ENCODE peak calls at places on chromosome 11, in ten cellular contexts. A, Q, S, O, U, B, R, D, V and I are unnamed samples. For H3K4me1, the result is how much of the 10 kb centered on the place peaks cover.

GRCh38 chr11:16806791-16807190 is 68.3 kb downstream of the C11orf58 start:
- DNase-seq in A (peak), Q (no peak), S (no peak), O (no peak), U (no peak), B (no peak), R (no peak), D (no peak), V (no peak), I (peak)

GRCh38 chr11:117335399-117335798 is 7.7 kb downstream of the CEP164 start:
- DNase-seq in A (no peak), Q (no peak), S (no peak), O (no peak), U (no peak), B (no peak), R (no peak), D (no peak), V (no peak), I (no peak)

GRCh38 chr11:106186630-106187029 is 109.2 kb downstream of the AASDHPPT start:
- DNase-seq in A (no peak), Q (no peak), S (no peak), O (no peak), U (no peak), B (no peak), R (no peak), D (no peak), V (no peak), I (no peak)

GRCh38 chr11:33774356-33775063 is at the start of gene FBXO3:
- DNase-seq in A (peak), Q (peak), S (peak), O (peak), U (peak), B (peak), R (peak), D (peak), V (peak), I (peak)

GRCh38 chr11:77542296-77542695 is 47.5 kb upstream of the AQP11 start:
- DNase-seq in A (peak), Q (no peak), S (no peak), O (no peak), U (no peak), B (no peak), R (no peak), D (no peak), V (no peak), I (no peak)

GRCh38 chr11:96001037-96001436 is 77.1 kb upstream of the MTMR2 start:
- DNase-seq in A (peak), Q (peak), S (peak), O (peak), U (no peak), B (no peak), R (no peak), D (no peak), V (no peak), I (peak)

GRCh38 chr11:117249571-117249970 is 17.1 kb downstream of the RNF214 start:
- DNase-seq in A (no peak), Q (no peak), S (no peak), O (no peak), U (no peak), B (no peak), R (no peak), D (no peak), V (no peak), I (no peak)

GRCh38 chr11:63243533-63243932 is at the start of gene SLC22A25:
- DNase-seq in A (no peak), Q (no peak), S (no peak), O (no peak), U (no peak), B (no peak), R (no peak), D (no peak), V (peak), I (no peak)

GRCh38 chr11:68191661-68192579 is 21.2 kb downstream of the KMT5B start:
- DNase-seq in A (peak), Q (no peak), S (no peak), O (no peak), U (no peak), B (no peak), R (no peak), D (no peak), V (no peak), I (no peak)

GRCh38 chr11:79152511-79152910 is 288.3 kb downstream of the TENM4 start:
- DNase-seq in A (no peak), Q (no peak), S (peak), O (no peak), U (no peak), B (no peak), R (no peak), D (no peak), V (no peak), I (no peak)

GRCh38 chr11:76362716-76363115 is 18.2 kb downstream of the THAP12 start:
- DNase-seq in A (no peak), Q (no peak), S (no peak), O (no peak), U (no peak), B (no peak), R (no peak), D (no peak), V (no peak), I (no peak)

GRCh38 chr11:17382046-17382728 is 6.3 kb downstream of the KCNJ11 start:
- DNase-seq in A (peak), Q (no peak), S (no peak), O (no peak), U (no peak), B (no peak), R (no peak), D (no peak), V (no peak), I (no peak)

GRCh38 chr11:44219830-44220778 is 89.8 kb downstream of the ALX4 start:
- DNase-seq in A (peak), Q (no peak), S (no peak), O (no peak), U (no peak), B (no peak), R (no peak), D (no peak), V (no peak), I (no peak)

GRCh38 chr11:38089728-38090127 is 1491.7 kb upstream of the RAG2 start:
- DNase-seq in A (no peak), Q (no peak), S (no peak), O (no peak), U (no peak), B (no peak), R (no peak), D (no peak), V (no peak), I (no peak)

GRCh38 chr11:45048313-45048841 is 97.7 kb upstream of the TP53I11 start:
- DNase-seq in A (no peak), Q (no peak), S (peak), O (no peak), U (no peak), B (no peak), R (no peak), D (no peak), V (no peak), I (no peak)

GRCh38 chr11:27124514-27125264 is 84.1 kb downstream of the BBOX1 start:
- DNase-seq in A (peak), Q (no peak), S (no peak), O (no peak), U (no peak), B (no peak), R (no peak), D (peak), V (no peak), I (no peak)

GRCh38 chr11:17822021-17822781 is 87.6 kb downstream of the KCNC1 start:
- DNase-seq in A (peak), Q (no peak), S (no peak), O (peak), U (no peak), B (no peak), R (no peak), D (no peak), V (no peak), I (no peak)

GRCh38 chr11:44018127-44018521 is 29.7 kb upstream of the ACCSL start:
- DNase-seq in A (no peak), Q (no peak), S (no peak), O (no peak), U (no peak), B (no peak), R (peak), D (no peak), V (no peak), I (peak)

GRCh38 chr11:8093931-8094575 is 13.0 kb downstream of the TUB start:
- DNase-seq in A (no peak), Q (no peak), S (no peak), O (no peak), U (no peak), B (no peak), R (no peak), D (no peak), V (no peak), I (peak)

GRCh38 chr11:107408762-107409200 is 48.8 kb downstream of the CWF19L2 start:
- DNase-seq in A (no peak), Q (no peak), S (no peak), O (no peak), U (no peak), B (no peak), R (no peak), D (no peak), V (no peak), I (no peak)

GRCh38 chr11:1738380-1738779 is 12.0 kb downstream of the IFITM10 start:
- DNase-seq in A (no peak), Q (peak), S (no peak), O (no peak), U (no peak), B (no peak), R (no peak), D (no peak), V (no peak), I (no peak)

GRCh38 chr11:130478881-130479280 is 30.4 kb downstream of the ADAMTS15 start:
- DNase-seq in A (peak), Q (peak), S (no peak), O (no peak), U (no peak), B (no peak), R (no peak), D (no peak), V (no peak), I (peak)

GRCh38 chr11:45335434-45335833 is 49.3 kb upstream of the SYT13 start:
- DNase-seq in A (no peak), Q (no peak), S (no peak), O (no peak), U (no peak), B (no peak), R (no peak), D (no peak), V (no peak), I (no peak)

GRCh38 chr11:75260396-75260795 is 19.8 kb downstream of the TPBGL start:
- DNase-seq in A (no peak), Q (no peak), S (no peak), O (no peak), U (peak), B (no peak), R (peak), D (no peak), V (no peak), I (no peak)

GRCh38 chr11:38060930-38061329 is 1462.9 kb upstream of the RAG2 start:
- DNase-seq in A (no peak), Q (no peak), S (no peak), O (no peak), U (no peak), B (no peak), R (no peak), D (no peak), V (no peak), I (no peak)

GRCh38 chr11:129320485-129320884 is 55.2 kb upstream of the BARX2 start:
- DNase-seq in A (no peak), Q (no peak), S (no peak), O (no peak), U (no peak), B (no peak), R (no peak), D (no peak), V (no peak), I (no peak)

GRCh38 chr11:94131363-94132115 is 2.9 kb downstream of the PANX1 start:
- DNase-seq in A (peak), Q (no peak), S (no peak), O (no peak), U (no peak), B (peak), R (no peak), D (no peak), V (no peak), I (no peak)

GRCh38 chr11:126332221-126332711 is 23.2 kb upstream of the ST3GAL4 start:
- DNase-seq in A (peak), Q (peak), S (peak), O (no peak), U (peak), B (peak), R (no peak), D (no peak), V (no peak), I (peak)

GRCh38 chr11:72681226-72682153 is 7.3 kb upstream of the PDE2A start:
- DNase-seq in A (no peak), Q (no peak), S (peak), O (no peak), U (no peak), B (peak), R (no peak), D (no peak), V (no peak), I (no peak)

GRCh38 chr11:15761235-15761634 is 595.1 kb downstream of the SOX6 start:
- DNase-seq in A (no peak), Q (no peak), S (no peak), O (no peak), U (no peak), B (no peak), R (no peak), D (no peak), V (no peak), I (no peak)

DNA sequence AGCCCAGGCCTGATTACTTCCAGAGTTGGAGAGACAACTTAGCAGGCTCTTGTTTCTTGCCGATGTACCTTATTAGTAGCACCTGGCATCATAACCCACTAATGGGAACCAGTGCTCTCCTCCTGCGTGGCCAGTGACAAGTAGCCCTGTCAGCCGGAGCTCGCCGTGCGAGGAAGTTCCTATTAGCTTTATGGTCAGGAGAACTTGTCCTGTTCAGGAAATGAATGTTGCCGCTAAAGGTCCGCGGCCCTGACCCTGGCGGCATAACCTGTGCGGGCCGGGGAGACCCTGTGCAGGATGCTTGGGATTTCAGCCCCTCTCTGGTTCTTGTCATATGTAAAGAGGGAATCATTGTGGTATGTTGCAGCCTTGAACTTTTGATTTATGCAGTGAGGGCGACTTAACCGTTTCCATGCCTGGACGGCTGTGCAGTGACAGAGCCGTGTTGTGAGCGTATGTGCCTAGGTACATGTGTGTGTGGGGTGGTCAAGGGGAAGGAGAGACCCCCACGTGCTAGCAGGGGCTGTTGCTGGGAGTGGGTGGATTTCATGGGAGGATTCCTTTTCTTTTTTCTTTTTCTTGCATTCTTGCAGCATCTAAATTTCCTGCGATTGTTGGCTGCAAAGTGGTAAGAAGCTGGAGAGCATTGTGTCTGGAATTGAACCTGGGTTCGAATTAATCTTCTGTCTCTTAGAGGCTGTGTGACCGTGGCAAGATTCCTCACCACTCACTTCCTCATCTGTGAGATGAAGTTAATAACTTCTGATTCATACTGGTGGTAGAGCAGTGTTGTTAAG is 15.2 kb downstream of the ZBTB16 start:
- DNase-seq in A (no peak), Q (peak), S (no peak), O (no peak), U (peak), B (no peak), R (no peak), D (no peak), V (no peak), I (no peak)
- H3K4me1 ChIP-seq in A (under half), Q (half or more), S (under half), O (half or more), U (under half), B (under half), R (under half), D (under half), V (half or more), I (under half)

DNA sequence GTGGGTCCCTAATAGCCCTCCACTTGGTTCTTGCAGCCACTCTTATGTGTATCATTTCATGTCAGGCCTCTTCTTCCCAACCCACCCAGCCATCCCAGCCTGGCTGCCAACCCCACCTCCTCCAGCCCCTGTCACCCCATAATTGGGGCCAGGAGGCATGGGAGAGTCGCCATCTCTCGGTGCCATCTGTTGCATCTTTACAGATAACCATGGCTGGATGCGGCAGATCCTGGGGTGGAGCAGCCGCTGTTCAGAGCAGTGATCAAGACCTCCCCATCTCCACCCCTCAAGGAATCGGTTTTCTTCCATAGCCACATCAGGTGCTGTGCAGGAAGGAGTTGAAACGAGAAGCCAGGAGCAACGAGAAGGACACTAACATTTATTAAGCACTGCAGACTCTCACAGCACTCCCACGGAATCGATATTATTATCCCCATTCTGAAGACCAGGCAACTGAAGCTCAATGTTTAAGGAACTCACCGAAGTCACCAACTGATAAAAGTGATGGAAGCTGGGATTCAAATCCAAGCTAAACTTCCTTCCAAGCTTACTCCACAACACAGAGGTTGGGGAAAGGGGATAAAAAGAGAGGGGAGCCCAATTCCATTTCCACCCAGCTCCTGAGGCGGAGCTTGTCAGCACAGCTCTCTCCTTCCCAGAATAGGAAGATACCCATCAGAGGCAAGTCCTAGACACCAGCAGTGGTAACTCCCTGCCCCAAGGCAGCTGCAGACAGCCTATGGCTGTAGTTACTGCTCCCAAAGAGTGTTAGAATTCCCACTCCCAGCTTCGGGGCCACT is 2.7 kb downstream of the SLC43A1 start:
- DNase-seq in A (no peak), Q (no peak), S (no peak), O (no peak), U (no peak), B (no peak), R (no peak), D (no peak), V (no peak), I (no peak)
- H3K27ac ChIP-seq in A (no peak), Q (peak), S (no peak), O (no peak), U (no peak), B (no peak), R (no peak), D (peak), V (no peak), I (peak)

GRCh38 chr11:111528557-111528956 is 12.0 kb upstream of the LAYN start:
- DNase-seq in A (peak), Q (no peak), S (no peak), O (no peak), U (no peak), B (peak), R (no peak), D (peak), V (no peak), I (no peak)
- TF ChIP-seq CTCF in A (no peak), Q (no peak), S (no peak), O (no peak), U (no peak), B (no peak), R (peak), D (peak), V (no peak), I (no peak)

DNA sequence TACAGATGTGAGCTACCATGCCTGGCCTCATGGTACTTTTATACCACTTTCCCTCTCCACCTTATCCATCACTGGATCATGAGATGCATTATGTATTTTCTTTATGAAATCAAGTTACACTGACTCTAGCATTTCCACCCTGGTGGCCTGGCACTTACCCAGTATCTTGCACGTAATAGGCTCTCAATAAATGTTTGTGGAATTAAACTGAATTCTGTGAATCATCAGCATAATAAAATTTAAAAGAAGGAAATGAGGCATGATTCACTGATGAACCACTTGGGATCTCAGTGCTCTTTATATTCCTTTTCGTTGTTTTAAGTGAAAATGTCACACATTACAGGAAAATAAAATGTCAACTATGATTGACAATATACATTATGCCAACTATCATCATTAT is 25.1 kb downstream of the ADM start:
- DNase-seq in A (peak), Q (no peak), S (no peak), O (no peak), U (no peak), B (no peak), R (no peak), D (no peak), V (no peak), I (no peak)
- H3K4me1 ChIP-seq in A (under half), Q (under half), S (under half), O (under half), U (under half), B (under half), R (under half), D (under half), V (under half), I (under half)

GRCh38 chr11:19398772-19399542 is 158.2 kb upstream of the E2F8 start:
- DNase-seq in A (peak), Q (peak), S (peak), O (no peak), U (no peak), B (no peak), R (no peak), D (no peak), V (no peak), I (peak)
- H3K27ac ChIP-seq in A (peak), Q (no peak), S (no peak), O (no peak), U (peak), B (no peak), R (no peak), D (no peak), V (no peak), I (no peak)

GRCh38 chr11:61827573-61828378 is at the start of gene FADS2:
- DNase-seq in A (peak), Q (peak), S (peak), O (peak), U (peak), B (peak), R (peak), D (no peak), V (peak), I (peak)
- TF ChIP-seq CTCF in A (no peak), Q (no peak), S (no peak), O (peak), U (no peak), B (no peak), R (peak), D (no peak), V (no peak), I (peak)

DNA sequence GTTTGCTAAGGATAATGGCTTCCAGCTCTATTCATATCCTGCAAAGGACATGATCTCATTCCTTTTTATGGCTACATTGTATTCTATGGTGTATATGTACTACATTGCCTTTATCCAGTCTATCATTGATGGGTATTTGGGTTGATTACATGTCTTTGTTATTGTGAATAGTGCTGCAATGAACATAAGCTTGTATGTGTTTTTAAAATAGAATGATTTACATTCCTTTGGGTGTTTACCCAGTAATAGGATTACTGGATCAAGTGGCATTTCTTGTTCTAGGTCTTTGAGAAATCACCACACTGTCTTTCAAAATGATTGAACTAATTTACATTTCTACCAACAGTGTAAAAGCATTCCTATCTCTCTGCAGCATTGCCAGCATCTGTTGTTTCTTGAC is 6.0 kb upstream of the MS4A6E start:
- DNase-seq in A (no peak), Q (no peak), S (no peak), O (no peak), U (no peak), B (no peak), R (no peak), D (no peak), V (no peak), I (no peak)
- H3K4me1 ChIP-seq in A (under half), Q (under half), S (under half), O (under half), U (under half), B (under half), R (under half), D (under half), V (under half), I (under half)